ENCODE peak calls at places on chromosomes 1 and 21, in seven cellular contexts. One of them, this sample, is unnamed.

GRCh38 chr1:224092601-224093000 is 21.3 kb upstream of the FBXO28 start:
- DNase-seq in suprapubic skin: no peak
- DNase-seq in IMR-90: no peak
- DNase-seq in spleen: no peak
- DNase-seq in aorta: no peak
- DNase-seq in thoracic aorta: no peak
- DNase-seq in breast epithelium: no peak
- DNase-seq in this sample: no peak

GRCh38 chr1:203491664-203492485 is 2.1 kb upstream of the OPTC start:
- DNase-seq in breast epithelium: no peak
- DNase-seq in spleen: no peak
- DNase-seq in thoracic aorta: no peak
- DNase-seq in IMR-90: no peak
- DNase-seq in suprapubic skin: no peak
- DNase-seq in aorta: no peak
- DNase-seq in this sample: no peak

GRCh38 chr21:35395728-35396127 is 346.6 kb upstream of the RUNX1 start:
- DNase-seq in thoracic aorta: no peak
- DNase-seq in spleen: no peak
- DNase-seq in breast epithelium: no peak
- DNase-seq in IMR-90: peak; percentile 29
- DNase-seq in aorta: no peak
- DNase-seq in suprapubic skin: no peak
- DNase-seq in this sample: no peak

GRCh38 chr21:45112371-45112770 is 38.0 kb downstream of the ADARB1 start:
- DNase-seq in breast epithelium: no peak
- DNase-seq in thoracic aorta: no peak
- DNase-seq in IMR-90: no peak
- DNase-seq in suprapubic skin: no peak
- DNase-seq in aorta: no peak
- DNase-seq in spleen: no peak
- DNase-seq in this sample: no peak

GRCh38 chr21:34724857-34725195 is 56.0 kb downstream of the CLIC6 start:
- DNase-seq in suprapubic skin: no peak
- DNase-seq in aorta: no peak
- DNase-seq in breast epithelium: no peak
- DNase-seq in thoracic aorta: no peak
- DNase-seq in IMR-90: no peak
- DNase-seq in spleen: no peak
- DNase-seq in this sample: no peak

GRCh38 chr1:921011-921837 is 2.5 kb upstream of the SAMD11 start:
- DNase-seq in suprapubic skin: no peak
- DNase-seq in breast epithelium: no peak
- DNase-seq in thoracic aorta: no peak
- DNase-seq in spleen: no peak
- DNase-seq in IMR-90: peak; percentile 71
- DNase-seq in aorta: peak; percentile 78
- DNase-seq in this sample: no peak

GRCh38 chr1:22388666-22389455 is 62.8 kb upstream of the ZBTB40 start:
- DNase-seq in breast epithelium: no peak
- DNase-seq in IMR-90: no peak
- DNase-seq in thoracic aorta: no peak
- DNase-seq in aorta: no peak
- DNase-seq in suprapubic skin: no peak
- DNase-seq in spleen: no peak
- DNase-seq in this sample: no peak

GRCh38 chr1:207240325-207241095 is 81.0 kb upstream of the CD55 start:
- DNase-seq in aorta: no peak
- DNase-seq in suprapubic skin: no peak
- DNase-seq in spleen: no peak
- DNase-seq in IMR-90: peak; percentile 38
- DNase-seq in breast epithelium: peak; percentile 81
- DNase-seq in thoracic aorta: no peak
- DNase-seq in this sample: no peak

GRCh38 chr21:45097827-45098387 is 23.5 kb downstream of the ADARB1 start:
- DNase-seq in breast epithelium: no peak
- DNase-seq in suprapubic skin: no peak
- DNase-seq in aorta: no peak
- DNase-seq in IMR-90: no peak
- DNase-seq in spleen: no peak
- DNase-seq in thoracic aorta: no peak
- DNase-seq in this sample: no peak

GRCh38 chr21:45282283-45283018 is 5.2 kb downstream of the POFUT2 start:
- DNase-seq in IMR-90: no peak
- DNase-seq in suprapubic skin: peak; percentile 60
- DNase-seq in breast epithelium: no peak
- DNase-seq in thoracic aorta: no peak
- DNase-seq in aorta: no peak
- DNase-seq in spleen: peak; percentile 46
- DNase-seq in this sample: no peak

GRCh38 chr1:155175927-155176371 is 2.3 kb downstream of the TRIM46 start:
- DNase-seq in IMR-90: no peak
- DNase-seq in breast epithelium: no peak
- DNase-seq in aorta: peak; percentile 46
- DNase-seq in spleen: peak; percentile 75
- DNase-seq in thoracic aorta: no peak
- DNase-seq in suprapubic skin: peak; percentile 73
- DNase-seq in this sample: no peak

GRCh38 chr1:236821111-236821625 is 26.1 kb downstream of the MTR start:
- DNase-seq in spleen: no peak
- DNase-seq in thoracic aorta: no peak
- DNase-seq in suprapubic skin: no peak
- DNase-seq in IMR-90: no peak
- DNase-seq in breast epithelium: no peak
- DNase-seq in aorta: no peak
- DNase-seq in this sample: no peak

GRCh38 chr1:25799758-25800537 is at the start of gene SELENON:
- DNase-seq in aorta: peak; percentile 86
- DNase-seq in spleen: peak; percentile 88
- DNase-seq in thoracic aorta: no peak
- DNase-seq in breast epithelium: peak; percentile 42
- DNase-seq in suprapubic skin: no peak
- DNase-seq in IMR-90: peak; percentile 28
- DNase-seq in this sample: peak; percentile 75

GRCh38 chr21:43287974-43288755 is 119.4 kb downstream of the CRYAA start:
- DNase-seq in breast epithelium: no peak
- DNase-seq in suprapubic skin: no peak
- DNase-seq in IMR-90: no peak
- DNase-seq in spleen: peak; percentile 63
- DNase-seq in thoracic aorta: no peak
- DNase-seq in aorta: peak; percentile 26
- DNase-seq in this sample: peak; percentile 78

GRCh38 chr1:177937174-177937770 is 32.6 kb downstream of the SEC16B start:
- DNase-seq in spleen: no peak
- DNase-seq in IMR-90: no peak
- DNase-seq in suprapubic skin: no peak
- DNase-seq in thoracic aorta: no peak
- DNase-seq in breast epithelium: no peak
- DNase-seq in aorta: no peak
- DNase-seq in this sample: no peak

GRCh38 chr1:21537932-21538630 is 28.9 kb downstream of the ALPL start:
- DNase-seq in spleen: peak; percentile 80
- DNase-seq in suprapubic skin: no peak
- DNase-seq in aorta: no peak
- DNase-seq in IMR-90: no peak
- DNase-seq in breast epithelium: no peak
- DNase-seq in thoracic aorta: no peak
- DNase-seq in this sample: peak; percentile 74

GRCh38 chr1:53145942-53146708 is 3.7 kb upstream of the SLC1A7 start:
- DNase-seq in thoracic aorta: no peak
- DNase-seq in suprapubic skin: no peak
- DNase-seq in aorta: peak; percentile 87
- DNase-seq in spleen: peak; percentile 54
- DNase-seq in IMR-90: peak; percentile 100
- DNase-seq in breast epithelium: no peak
- DNase-seq in this sample: peak; percentile 71

GRCh38 chr21:33370292-33370691 is 32.9 kb upstream of the IFNGR2 start:
- DNase-seq in aorta: no peak
- DNase-seq in suprapubic skin: no peak
- DNase-seq in breast epithelium: no peak
- DNase-seq in spleen: no peak
- DNase-seq in IMR-90: no peak
- DNase-seq in thoracic aorta: no peak
- DNase-seq in this sample: no peak
- H3K4me1 ChIP-seq in aorta: no peaks in the 10 kb centered on the region
- H3K4me1 ChIP-seq in suprapubic skin: peaks cover 22% of the 10 kb centered on the region
- H3K4me1 ChIP-seq in breast epithelium: no peaks in the 10 kb centered on the region
- H3K4me1 ChIP-seq in spleen: peaks cover 10% of the 10 kb centered on the region
- H3K4me1 ChIP-seq in IMR-90: peaks cover 5% of the 10 kb centered on the region
- H3K4me1 ChIP-seq in thoracic aorta: no peaks in the 10 kb centered on the region
- H3K4me1 ChIP-seq in this sample: no peaks in the 10 kb centered on the region

DNA sequence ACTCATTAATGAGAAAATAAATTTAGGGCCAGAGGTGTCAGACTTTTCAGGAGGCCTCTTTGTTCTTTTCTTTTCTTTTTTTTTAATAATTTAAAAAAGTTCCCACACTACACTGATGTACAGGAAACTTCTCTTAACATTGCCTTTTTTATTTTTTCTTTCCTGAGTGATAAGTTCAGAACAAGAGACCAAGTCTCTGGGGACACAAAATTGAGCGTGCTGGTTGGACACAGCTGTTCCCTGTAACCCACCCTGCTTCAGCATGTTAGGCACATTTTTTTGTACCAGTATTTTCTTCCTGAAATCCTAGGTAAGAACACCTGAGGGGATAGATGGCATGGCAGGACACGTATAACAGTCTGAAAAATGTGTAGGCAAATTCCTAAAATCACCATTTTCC is 50.1 kb downstream of the PBX1 start:
- DNase-seq in spleen: no peak
- DNase-seq in aorta: no peak
- DNase-seq in breast epithelium: no peak
- DNase-seq in thoracic aorta: no peak
- DNase-seq in IMR-90: no peak
- DNase-seq in suprapubic skin: no peak
- DNase-seq in this sample: no peak
- H3K4me1 ChIP-seq in spleen: peaks cover 7% of the 10 kb centered on the region
- H3K4me1 ChIP-seq in aorta: peaks cover 4% of the 10 kb centered on the region
- H3K4me1 ChIP-seq in breast epithelium: no peaks in the 10 kb centered on the region
- H3K4me1 ChIP-seq in thoracic aorta: peaks cover 70% of the 10 kb centered on the region
- H3K4me1 ChIP-seq in IMR-90: peaks cover 23% of the 10 kb centered on the region
- H3K4me1 ChIP-seq in suprapubic skin: peaks cover 61% of the 10 kb centered on the region
- H3K4me1 ChIP-seq in this sample: no peaks in the 10 kb centered on the region

GRCh38 chr21:37405629-37406028 is 39.1 kb downstream of the DYRK1A start:
- DNase-seq in breast epithelium: no peak
- DNase-seq in thoracic aorta: no peak
- DNase-seq in IMR-90: no peak
- DNase-seq in suprapubic skin: no peak
- DNase-seq in spleen: no peak
- DNase-seq in aorta: no peak
- DNase-seq in this sample: no peak

GRCh38 chr21:37412603-37413360 is 46.2 kb downstream of the DYRK1A start:
- DNase-seq in spleen: no peak
- DNase-seq in aorta: no peak
- DNase-seq in suprapubic skin: no peak
- DNase-seq in thoracic aorta: no peak
- DNase-seq in IMR-90: peak; percentile 75
- DNase-seq in breast epithelium: no peak
- DNase-seq in this sample: no peak

GRCh38 chr21:37408464-37409193 is 42.1 kb downstream of the DYRK1A start:
- DNase-seq in IMR-90: no peak
- DNase-seq in thoracic aorta: no peak
- DNase-seq in spleen: no peak
- DNase-seq in suprapubic skin: no peak
- DNase-seq in aorta: no peak
- DNase-seq in breast epithelium: no peak
- DNase-seq in this sample: no peak

GRCh38 chr21:37410639-37411038 is 44.1 kb downstream of the DYRK1A start:
- DNase-seq in IMR-90: no peak
- DNase-seq in thoracic aorta: no peak
- DNase-seq in spleen: no peak
- DNase-seq in suprapubic skin: no peak
- DNase-seq in aorta: no peak
- DNase-seq in breast epithelium: no peak
- DNase-seq in this sample: no peak

DNA sequence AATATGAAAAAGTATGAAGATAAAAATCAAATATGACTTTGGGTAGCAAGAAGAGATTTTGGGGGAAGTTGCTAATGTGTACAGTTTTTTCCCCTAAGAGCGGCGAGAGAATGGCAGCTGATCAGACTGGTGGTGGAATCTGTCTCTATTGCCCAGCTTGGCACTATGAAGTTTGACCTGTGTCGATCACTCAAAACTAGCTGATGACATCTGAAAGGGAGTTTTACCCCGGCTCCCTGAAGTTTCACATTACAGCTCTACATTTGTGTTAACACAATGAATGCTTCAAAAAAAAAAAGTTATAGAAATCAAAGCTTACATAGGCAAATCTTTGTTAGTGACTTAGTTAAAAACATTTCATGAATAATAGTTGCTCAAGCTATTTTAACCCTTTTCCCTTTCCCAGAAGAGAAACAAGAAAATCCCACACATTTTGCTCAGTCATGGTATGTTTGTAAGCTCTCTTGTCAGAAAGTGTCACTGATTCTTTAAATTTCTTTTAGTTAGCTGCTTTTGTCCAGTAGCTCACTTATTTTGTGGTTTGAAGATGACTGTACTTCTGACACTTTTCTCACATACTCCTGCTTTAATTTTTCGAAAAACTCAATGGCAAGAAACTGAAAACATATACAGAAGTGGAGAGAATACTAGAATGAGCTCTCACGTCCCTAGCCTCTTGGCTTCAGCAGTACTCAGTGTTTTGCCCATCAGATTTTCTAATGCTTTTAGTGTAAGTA is 41.3 kb downstream of the DYRK1A start:
- DNase-seq in spleen: no peak
- DNase-seq in aorta: no peak
- DNase-seq in thoracic aorta: no peak
- DNase-seq in breast epithelium: no peak
- DNase-seq in IMR-90: peak; percentile 63
- DNase-seq in suprapubic skin: no peak
- DNase-seq in this sample: peak; percentile 58
- H3K4me1 ChIP-seq in spleen: peaks cover 70% of the 10 kb centered on the region
- H3K4me1 ChIP-seq in aorta: peaks cover 2% of the 10 kb centered on the region
- H3K4me1 ChIP-seq in thoracic aorta: peaks cover 73% of the 10 kb centered on the region
- H3K4me1 ChIP-seq in breast epithelium: no peaks in the 10 kb centered on the region
- H3K4me1 ChIP-seq in IMR-90: peaks cover 19% of the 10 kb centered on the region
- H3K4me1 ChIP-seq in suprapubic skin: peaks cover 48% of the 10 kb centered on the region
- H3K4me1 ChIP-seq in this sample: no peaks in the 10 kb centered on the region

DNA sequence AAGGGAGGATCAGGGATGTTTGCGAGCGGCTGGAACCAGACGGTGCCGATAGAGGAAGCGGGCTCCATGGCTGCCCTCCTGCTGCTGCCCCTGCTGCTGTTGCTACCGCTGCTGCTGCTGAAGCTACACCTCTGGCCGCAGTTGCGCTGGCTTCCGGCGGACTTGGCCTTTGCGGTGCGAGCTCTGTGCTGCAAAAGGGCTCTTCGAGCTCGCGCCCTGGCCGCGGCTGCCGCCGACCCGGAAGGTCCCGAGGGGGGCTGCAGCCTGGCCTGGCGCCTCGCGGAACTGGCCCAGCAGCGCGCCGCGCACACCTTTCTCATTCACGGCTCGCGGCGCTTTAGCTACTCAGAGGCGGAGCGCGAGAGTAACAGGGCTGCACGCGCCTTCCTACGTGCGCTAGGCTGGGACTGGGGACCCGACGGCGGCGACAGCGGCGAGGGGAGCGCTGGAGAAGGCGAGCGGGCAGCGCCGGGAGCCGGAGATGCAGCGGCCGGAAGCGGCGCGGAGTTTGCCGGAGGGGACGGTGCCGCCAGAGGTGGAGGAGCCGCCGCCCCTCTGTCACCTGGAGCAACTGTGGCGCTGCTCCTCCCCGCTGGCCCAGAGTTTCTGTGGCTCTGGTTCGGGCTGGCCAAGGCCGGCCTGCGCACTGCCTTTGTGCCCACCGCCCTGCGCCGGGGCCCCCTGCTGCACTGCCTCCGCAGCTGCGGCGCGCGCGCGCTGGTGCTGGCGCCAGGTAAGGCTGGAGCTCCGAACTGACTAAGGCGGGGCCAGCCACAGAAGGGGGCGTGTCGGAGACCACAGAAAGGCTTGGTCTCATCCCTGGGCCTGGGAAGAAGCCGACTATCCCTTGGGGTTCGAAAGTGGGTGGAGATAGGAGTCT is 465 bp downstream of the SLC27A3 start:
- DNase-seq in suprapubic skin: no peak
- DNase-seq in aorta: peak; percentile 82
- DNase-seq in spleen: peak; percentile 95
- DNase-seq in thoracic aorta: no peak
- DNase-seq in breast epithelium: peak; percentile 79
- DNase-seq in IMR-90: peak; percentile 50
- DNase-seq in this sample: peak; percentile 85
- H3K4me1 ChIP-seq in suprapubic skin: peaks cover 71% of the 10 kb centered on the region
- H3K4me1 ChIP-seq in aorta: no peaks in the 10 kb centered on the region
- H3K4me1 ChIP-seq in spleen: peaks cover 45% of the 10 kb centered on the region
- H3K4me1 ChIP-seq in thoracic aorta: peaks cover 75% of the 10 kb centered on the region
- H3K4me1 ChIP-seq in breast epithelium: peaks cover 21% of the 10 kb centered on the region
- H3K4me1 ChIP-seq in IMR-90: peaks cover 4% of the 10 kb centered on the region
- H3K4me1 ChIP-seq in this sample: no peaks in the 10 kb centered on the region

This sample was measured in right lobe of liver.